ENCODE peak calls at places on chromosomes 6 and 20, in four cellular contexts. H, D, X and R are unnamed samples.

GRCh38 chr6:69276204-69276603 is 520.6 kb downstream of the LMBRD1 start:
- DNase-seq in H (no peak), X (no peak), D (no peak), R (no peak)

GRCh38 chr6:111838749-111839484 is 34.3 kb downstream of the FYN start:
- DNase-seq in H (peak), D (no peak), X (no peak), R (no peak)

GRCh38 chr20:43959079-43959919 is 44.6 kb downstream of the TOX2 start:
- DNase-seq in D (peak), H (peak), X (no peak), R (no peak)

GRCh38 chr6:108947114-108947854 is 99.1 kb downstream of the ARMC2 start:
- DNase-seq in H (no peak), X (peak), D (peak), R (no peak)

GRCh38 chr6:89952696-89953095 is 58.4 kb downstream of the GJA10 start:
- DNase-seq in X (no peak), D (no peak), H (peak), R (no peak)

GRCh38 chr20:10357974-10358373 is 76.0 kb downstream of the MKKS start:
- DNase-seq in D (peak), H (no peak), X (no peak), R (no peak)

GRCh38 chr20:60718743-60719142 is 533.3 kb upstream of the CDH4 start:
- DNase-seq in H (no peak), X (no peak), D (peak), R (no peak)

GRCh38 chr20:34215711-34216381 is 25.4 kb upstream of the ASIP start:
- DNase-seq in X (peak), H (peak), D (peak), R (peak)

GRCh38 chr20:44576297-44576696 is 6.1 kb upstream of the PKIG start:
- DNase-seq in D (peak), X (no peak), H (peak), R (no peak)

GRCh38 chr6:90739802-90740201 is 152.9 kb upstream of the MAP3K7 start:
- DNase-seq in D (no peak), X (no peak), H (no peak), R (no peak)

GRCh38 chr6:134882426-134883038 is 67.4 kb downstream of the ALDH8A1 start:
- DNase-seq in D (peak), H (peak), X (peak), R (peak)

GRCh38 chr6:79833264-79833663 is 114.1 kb downstream of the ELOVL4 start:
- DNase-seq in X (no peak), D (peak), H (no peak), R (no peak)

GRCh38 chr6:166640342-166641043 is 13.4 kb upstream of the RPS6KA2 start:
- DNase-seq in D (no peak), H (no peak), X (peak), R (no peak)

DNA sequence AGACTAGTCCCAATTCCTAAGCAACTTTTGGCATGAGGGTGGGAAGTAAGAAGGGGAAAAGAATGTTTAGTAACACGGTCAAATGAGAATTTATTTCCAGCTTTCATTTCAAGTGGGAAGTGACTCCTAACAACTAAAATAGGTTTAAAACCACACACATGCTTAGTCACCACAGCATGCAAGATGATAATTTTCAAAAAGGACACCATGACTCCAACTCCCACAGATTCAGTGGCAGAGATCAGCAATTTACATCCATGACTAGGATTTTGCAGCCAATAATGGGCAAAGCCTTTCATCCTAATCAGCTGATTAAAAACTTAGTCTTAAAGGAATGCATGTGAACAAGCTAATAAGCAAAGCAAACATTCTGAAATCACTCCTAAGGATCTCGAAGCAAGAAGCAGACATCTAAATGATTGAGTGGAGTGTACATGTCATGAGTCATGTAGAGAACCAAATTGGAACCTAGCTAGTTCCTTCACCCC is 48.1 kb upstream of the GCLC start:
- DNase-seq in D (peak), H (no peak), X (no peak), R (no peak)
- H3K4me3 ChIP-seq in D (peak), H (no peak), X (no peak), R (no peak)

GRCh38 chr6:127302728-127303675 is 36.3 kb downstream of the RNF146 start:
- DNase-seq in X (peak), H (peak), D (peak), R (peak)
- H3K4me3 ChIP-seq in X (no peak), H (no peak), D (no peak), R (no peak)

DNA sequence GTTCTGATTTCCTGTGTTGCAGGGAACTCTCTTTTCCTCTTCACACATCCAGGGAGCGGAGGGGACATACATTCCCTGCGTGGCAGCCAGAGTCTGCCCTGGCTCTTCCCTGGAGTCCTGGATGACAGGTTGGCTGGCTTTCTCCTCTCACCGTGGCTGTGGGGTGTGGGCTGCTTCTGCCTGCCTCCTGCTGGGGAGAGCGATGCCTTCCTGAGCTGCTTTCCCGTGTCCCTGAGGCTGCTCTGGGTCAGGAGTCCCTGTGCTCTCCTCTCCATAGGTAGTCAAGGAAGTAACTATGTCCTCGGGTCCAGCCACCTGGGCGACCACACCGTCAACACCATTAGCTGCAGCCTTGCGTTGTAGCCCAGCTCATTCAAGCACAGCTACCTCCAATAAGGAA is 451.7 kb downstream of the QKI start:
- DNase-seq in H (no peak), X (no peak), D (no peak), R (no peak)
- H3K4me3 ChIP-seq in H (no peak), X (no peak), D (no peak), R (no peak)

GRCh38 chr20:31871602-31871954 is 1.1 kb downstream of the TTLL9 start:
- DNase-seq in D (no peak), X (no peak), H (no peak), R (no peak)
- H3K4me3 ChIP-seq in D (no peak), X (no peak), H (no peak), R (no peak)

DNA sequence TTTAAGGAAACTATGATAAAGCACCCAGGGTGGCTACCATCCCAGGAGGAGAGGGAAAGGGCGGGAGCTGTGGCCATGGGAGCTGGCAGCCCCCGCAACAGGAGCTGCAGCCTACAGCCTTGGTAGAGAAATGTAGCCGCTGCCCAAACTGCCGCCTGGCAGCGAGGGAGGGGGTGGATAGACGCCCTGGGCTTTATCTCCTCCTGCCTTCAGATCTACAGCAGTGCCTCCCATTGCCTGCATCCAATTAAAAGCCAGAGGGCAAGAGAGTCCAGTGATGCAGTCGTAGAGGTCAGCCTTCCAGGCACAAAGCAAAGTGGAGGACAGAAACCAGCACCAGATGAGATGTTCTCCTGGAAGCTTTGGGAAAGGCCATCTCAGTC is 35.0 kb upstream of the ZFAND3 start:
- DNase-seq in X (no peak), D (peak), H (no peak), R (peak)
- H3K4me3 ChIP-seq in X (peak), D (peak), H (no peak), R (peak)

DNA sequence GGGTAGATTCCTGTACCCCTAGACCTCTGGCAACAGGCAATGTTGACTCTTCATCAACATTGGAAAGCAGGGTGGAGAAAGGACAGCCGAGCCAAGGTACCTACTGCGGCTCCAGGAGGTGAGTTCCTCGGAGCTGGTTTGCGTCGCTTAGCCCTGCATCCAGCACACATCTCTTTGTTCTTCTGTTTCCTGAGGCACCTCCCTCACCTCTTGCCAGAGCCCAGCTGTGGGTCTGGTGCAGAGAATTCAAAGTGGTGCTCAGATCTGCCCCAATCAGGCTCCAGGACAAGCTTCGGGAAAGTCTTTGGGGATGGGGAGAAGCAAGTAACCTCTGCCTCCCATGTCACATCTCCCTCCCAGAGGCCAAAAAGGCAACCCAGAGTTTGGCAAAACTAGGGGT is 2.2 kb downstream of the KCNG1 start:
- DNase-seq in H (no peak), X (no peak), D (no peak), R (no peak)
- H3K4me3 ChIP-seq in H (no peak), X (no peak), D (no peak), R (peak)